ENCODE peak calls at places on chromosome 5, in ten cellular contexts. D, Y, K, I, O, N, J, B, T and Q are unnamed samples.

GRCh38 chr5:100496296-100496695 is 38.9 kb upstream of the FAM174A start:
- DNase-seq in N (no peak), J (no peak), I (peak), T (peak), K (no peak), Y (no peak), O (no peak), D (no peak), B (no peak), Q (no peak)

GRCh38 chr5:172579403-172579990 is 61.6 kb upstream of the NEURL1B start:
- DNase-seq in O (no peak), B (no peak), N (no peak), K (no peak), J (no peak), T (no peak), I (no peak), Y (no peak), D (no peak), Q (no peak)

GRCh38 chr5:73299017-73299630 is 126.1 kb downstream of the TMEM174 start:
- DNase-seq in T (no peak), I (peak), B (peak), K (no peak), J (no peak), D (no peak), N (no peak), O (no peak), Y (no peak), Q (no peak)

GRCh38 chr5:31237159-31237558 is 43.7 kb downstream of the CDH6 start:
- DNase-seq in N (no peak), D (no peak), I (peak), K (peak), B (no peak), Y (no peak), J (no peak), O (no peak), T (peak), Q (no peak)

GRCh38 chr5:176178789-176179188 is 59.4 kb upstream of the SIMC1 start:
- DNase-seq in N (no peak), O (no peak), Y (no peak), D (no peak), B (no peak), I (no peak), T (no peak), K (no peak), J (no peak), Q (no peak)

GRCh38 chr5:76114192-76114795 is 31.1 kb downstream of the SV2C start:
- DNase-seq in K (no peak), N (no peak), J (no peak), D (no peak), B (no peak), Y (no peak), T (no peak), I (no peak), O (peak), Q (no peak)

GRCh38 chr5:139647406-139648204 is 544 bp upstream of the CXXC5 start:
- DNase-seq in Y (no peak), J (no peak), O (peak), N (no peak), B (no peak), D (no peak), I (no peak), K (no peak), T (no peak), Q (no peak)

GRCh38 chr5:145937432-145938250 is 1.3 kb downstream of the SH3RF2 start:
- DNase-seq in I (no peak), Y (no peak), O (peak), T (peak), N (peak), K (no peak), J (no peak), D (no peak), B (no peak), Q (peak)

GRCh38 chr5:93583525-93583798 is 440 bp downstream of the NR2F1 start:
- DNase-seq in T (peak), O (no peak), D (no peak), J (no peak), K (peak), N (no peak), Y (no peak), B (no peak), I (no peak), Q (no peak)

GRCh38 chr5:108238936-108239887 is 142.7 kb downstream of the FBXL17 start:
- DNase-seq in J (no peak), N (peak), T (no peak), I (peak), Y (no peak), O (no peak), B (no peak), D (no peak), K (peak), Q (no peak)

GRCh38 chr5:150333400-150333799 is 24.1 kb upstream of the TCOF1 start:
- DNase-seq in K (no peak), O (no peak), T (no peak), I (no peak), J (no peak), N (no peak), B (no peak), Y (no peak), D (no peak), Q (no peak)

GRCh38 chr5:69217154-69217731 is 17.4 kb upstream of the CDK7 start:
- DNase-seq in K (no peak), J (no peak), N (no peak), I (no peak), B (peak), T (no peak), D (peak), O (no peak), Y (no peak), Q (no peak)

GRCh38 chr5:107815109-107815508 is 144.4 kb upstream of the EFNA5 start:
- DNase-seq in J (no peak), K (no peak), Y (no peak), T (no peak), N (no peak), I (no peak), O (no peak), B (no peak), D (no peak), Q (no peak)

GRCh38 chr5:158084292-158084691 is 225.3 kb upstream of the CLINT1 start:
- DNase-seq in K (no peak), O (no peak), D (no peak), J (no peak), B (no peak), I (peak), Y (no peak), T (no peak), N (no peak), Q (no peak)

GRCh38 chr5:176796411-176796810 is 13.9 kb upstream of the UNC5A start:
- DNase-seq in O (no peak), Y (no peak), K (peak), N (no peak), J (no peak), D (no peak), I (no peak), T (no peak), B (no peak), Q (no peak)

GRCh38 chr5:124193371-124193789 is 553.1 kb downstream of the ZNF608 start:
- DNase-seq in O (peak), B (no peak), Y (no peak), I (peak), J (no peak), N (peak), K (peak), D (no peak), T (peak), Q (no peak)

GRCh38 chr5:43685271-43685950 is 82.4 kb downstream of the NNT start:
- DNase-seq in O (no peak), I (peak), J (no peak), D (no peak), N (no peak), Y (no peak), B (no peak), T (peak), K (no peak), Q (no peak)

GRCh38 chr5:157463621-157464407 is 3.8 kb downstream of the NIPAL4 start:
- DNase-seq in B (no peak), K (no peak), Y (no peak), D (no peak), J (no peak), O (no peak), N (peak), T (peak), I (peak), Q (peak)

GRCh38 chr5:134240421-134240962 is 14.6 kb upstream of the PPP2CA start:
- DNase-seq in K (peak), I (peak), B (no peak), N (no peak), J (no peak), T (peak), O (peak), D (no peak), Y (no peak), Q (peak)

GRCh38 chr5:108369167-108369566 is 12.7 kb downstream of the FBXL17 start:
- DNase-seq in D (no peak), I (no peak), T (no peak), O (no peak), K (no peak), B (no peak), Y (no peak), J (no peak), N (no peak), Q (no peak)

GRCh38 chr5:142611154-142611553 is 74.7 kb downstream of the FGF1 start:
- DNase-seq in J (peak), Y (peak), B (peak), T (peak), I (peak), N (peak), K (peak), D (peak), O (peak), Q (no peak)

GRCh38 chr5:141716009-141716408 is 34.0 kb upstream of the ARAP3 start:
- DNase-seq in T (no peak), O (no peak), K (no peak), N (no peak), B (no peak), J (no peak), D (no peak), Y (no peak), I (no peak), Q (no peak)

GRCh38 chr5:123344819-123345426 is 78.3 kb downstream of the CEP120 start:
- DNase-seq in I (peak), J (no peak), O (peak), D (no peak), T (peak), Y (no peak), K (peak), N (no peak), B (no peak), Q (no peak)

GRCh38 chr5:120072054-120072453 is 392.0 kb upstream of the PRR16 start:
- DNase-seq in Y (no peak), K (no peak), D (no peak), J (no peak), N (no peak), O (no peak), I (no peak), B (no peak), T (no peak), Q (no peak)

GRCh38 chr5:53616939-53617549 is 56.6 kb downstream of the NDUFS4 start:
- DNase-seq in N (no peak), D (no peak), O (no peak), K (peak), T (peak), B (no peak), Y (no peak), I (no peak), J (no peak), Q (no peak)

GRCh38 chr5:27080147-27080546 is 41.8 kb upstream of the CDH9 start:
- DNase-seq in B (no peak), N (no peak), O (no peak), I (no peak), T (no peak), J (no peak), K (no peak), D (no peak), Y (no peak), Q (no peak)

GRCh38 chr5:168346417-168346816 is 55.0 kb downstream of the WWC1 start:
- DNase-seq in Y (no peak), O (peak), I (no peak), J (no peak), B (no peak), K (no peak), D (no peak), N (no peak), T (no peak), Q (no peak)

GRCh38 chr5:33675958-33676464 is 215.8 kb downstream of the ADAMTS12 start:
- DNase-seq in B (peak), N (no peak), D (no peak), O (no peak), Y (no peak), J (no peak), T (no peak), K (no peak), I (no peak), Q (no peak)

GRCh38 chr5:170719551-170719950 is 64.0 kb upstream of the GABRP start:
- DNase-seq in N (no peak), O (no peak), B (no peak), I (no peak), J (no peak), K (no peak), Y (no peak), T (no peak), D (no peak), Q (no peak)

GRCh38 chr5:145484195-145484594 is 350.9 kb downstream of the PRELID2 start:
- DNase-seq in B (no peak), N (peak), D (no peak), K (peak), O (no peak), T (peak), Y (no peak), J (no peak), I (peak), Q (peak)

GRCh38 chr5:137181685-137182084 is 317.4 kb downstream of the SPOCK1 start:
- DNase-seq in B (no peak), O (no peak), N (no peak), K (no peak), D (no peak), T (no peak), Y (no peak), I (no peak), J (no peak), Q (no peak)

GRCh38 chr5:8726383-8727036 is 819.4 kb downstream of the SEMA5A start:
- DNase-seq in T (no peak), N (no peak), Y (no peak), K (no peak), B (no peak), I (no peak), O (no peak), D (peak), J (no peak), Q (no peak)

GRCh38 chr5:115068239-115069086 is 101.2 kb downstream of the TRIM36 start:
- DNase-seq in B (peak), O (peak), T (peak), J (no peak), I (peak), N (peak), D (peak), K (peak), Y (no peak), Q (peak)

GRCh38 chr5:80782626-80783025 is 127.8 kb upstream of the DHFR start:
- DNase-seq in J (no peak), N (no peak), K (no peak), O (no peak), Y (no peak), I (no peak), T (no peak), B (no peak), D (no peak), Q (no peak)

GRCh38 chr5:80780024-80780423 is 125.2 kb upstream of the DHFR start:
- DNase-seq in B (no peak), T (no peak), Y (no peak), D (no peak), J (no peak), K (no peak), N (no peak), I (no peak), O (no peak), Q (no peak)

GRCh38 chr5:80780761-80781285 is 126.0 kb upstream of the DHFR start:
- DNase-seq in O (no peak), D (no peak), Y (no peak), N (no peak), K (no peak), I (no peak), J (no peak), B (no peak), T (no peak), Q (no peak)

GRCh38 chr5:80781356-80781755 is 126.6 kb upstream of the DHFR start:
- DNase-seq in J (no peak), D (no peak), B (no peak), I (peak), Y (no peak), N (peak), O (no peak), T (peak), K (peak), Q (no peak)

GRCh38 chr5:80777347-80778287 is 122.8 kb upstream of the DHFR start:
- DNase-seq in J (no peak), Y (no peak), O (no peak), T (no peak), K (no peak), D (no peak), B (no peak), I (no peak), N (no peak), Q (no peak)
- TF ChIP-seq CTCF in J (no peak), Y (no peak), O (no peak), T (no peak), K (no peak), D (no peak), B (no peak), I (no peak), N (no peak), Q (no peak)

DNA sequence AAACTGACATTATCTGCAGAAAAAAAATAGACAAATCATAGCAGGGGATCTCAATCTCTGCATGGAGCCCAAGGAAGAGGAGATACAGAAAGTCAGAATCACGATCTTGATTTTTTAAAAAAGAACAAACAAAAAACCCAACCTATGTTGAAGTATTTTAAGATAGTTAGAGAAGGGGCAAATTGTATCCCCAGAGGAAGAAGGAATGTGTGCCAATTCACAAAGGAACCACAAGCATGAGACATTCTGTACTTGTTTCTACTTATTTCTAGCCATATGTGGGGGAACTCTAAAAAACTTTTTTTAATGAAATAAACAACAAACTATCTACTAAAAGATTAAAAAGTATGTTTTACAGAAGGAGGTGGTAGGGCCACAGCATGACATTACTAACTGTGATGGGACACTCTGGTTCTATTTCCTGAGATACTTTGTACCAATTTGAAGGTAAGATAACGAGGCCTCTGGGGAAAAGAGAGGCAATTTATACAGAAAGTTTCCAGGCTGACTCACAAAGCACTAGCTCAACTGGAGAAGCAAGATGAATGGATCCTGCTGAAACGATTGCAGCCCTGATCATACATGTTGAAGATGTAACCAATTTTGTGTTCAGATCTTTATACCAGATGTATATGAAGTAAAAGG is 22.5 kb downstream of the RANBP3L start:
- DNase-seq in D (no peak), N (no peak), T (no peak), B (no peak), J (no peak), I (peak), O (no peak), K (peak), Y (no peak), Q (no peak)
- H3K4me3 ChIP-seq in D (no peak), N (no peak), T (no peak), B (no peak), J (no peak), I (no peak), O (no peak), K (no peak), Y (no peak), Q (no peak)

GRCh38 chr5:6943749-6944148 is 230.5 kb downstream of the TENT4A start:
- DNase-seq in K (no peak), Y (no peak), I (no peak), O (no peak), B (no peak), J (no peak), D (no peak), T (no peak), N (no peak), Q (no peak)

GRCh38 chr5:6950872-6951271 is 237.6 kb downstream of the TENT4A start:
- DNase-seq in N (no peak), Y (no peak), K (no peak), B (no peak), J (no peak), I (no peak), T (no peak), O (no peak), D (no peak), Q (no peak)

GRCh38 chr5:6948562-6948961 is 235.3 kb downstream of the TENT4A start:
- DNase-seq in N (no peak), D (no peak), J (no peak), K (no peak), B (no peak), Y (no peak), T (no peak), I (no peak), O (no peak), Q (no peak)

GRCh38 chr5:6950250-6950649 is 237.0 kb downstream of the TENT4A start:
- DNase-seq in B (no peak), K (no peak), O (no peak), N (no peak), I (no peak), Y (no peak), T (no peak), D (no peak), J (no peak), Q (no peak)

DNA sequence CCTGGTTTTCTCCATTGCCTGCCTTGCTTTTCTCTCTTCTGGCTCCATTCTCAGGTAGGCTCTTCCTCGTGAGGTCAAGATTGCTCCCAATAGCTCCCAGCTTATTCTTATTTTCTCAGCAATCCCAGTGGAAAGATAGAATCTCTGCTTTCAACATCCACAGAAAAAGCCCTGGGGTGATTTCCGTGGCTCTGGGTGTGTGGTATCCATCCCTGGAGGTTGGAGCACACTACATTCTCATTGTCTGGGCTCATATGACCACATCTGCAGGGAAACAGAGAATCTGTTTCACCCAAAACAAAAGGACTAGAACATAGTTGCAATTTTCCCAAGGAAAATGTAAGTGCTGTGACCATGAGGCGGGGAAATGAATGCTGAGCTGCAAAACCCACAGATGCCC is 236.0 kb downstream of the TENT4A start:
- DNase-seq in D (no peak), B (no peak), I (no peak), O (no peak), N (no peak), Y (no peak), K (no peak), J (no peak), T (no peak), Q (no peak)
- TF ChIP-seq CTCF in D (no peak), B (no peak), I (no peak), O (no peak), N (no peak), Y (no peak), K (no peak), J (no peak), T (no peak), Q (no peak)

GRCh38 chr5:148140846-148141245 is 27.5 kb upstream of the SPINK14 start:
- DNase-seq in D (no peak), K (no peak), O (no peak), Y (no peak), J (no peak), N (no peak), T (no peak), I (no peak), B (no peak), Q (no peak)
- H3K4me3 ChIP-seq in D (no peak), K (no peak), O (no peak), Y (no peak), J (no peak), N (no peak), T (no peak), I (no peak), B (no peak), Q (no peak)

DNA sequence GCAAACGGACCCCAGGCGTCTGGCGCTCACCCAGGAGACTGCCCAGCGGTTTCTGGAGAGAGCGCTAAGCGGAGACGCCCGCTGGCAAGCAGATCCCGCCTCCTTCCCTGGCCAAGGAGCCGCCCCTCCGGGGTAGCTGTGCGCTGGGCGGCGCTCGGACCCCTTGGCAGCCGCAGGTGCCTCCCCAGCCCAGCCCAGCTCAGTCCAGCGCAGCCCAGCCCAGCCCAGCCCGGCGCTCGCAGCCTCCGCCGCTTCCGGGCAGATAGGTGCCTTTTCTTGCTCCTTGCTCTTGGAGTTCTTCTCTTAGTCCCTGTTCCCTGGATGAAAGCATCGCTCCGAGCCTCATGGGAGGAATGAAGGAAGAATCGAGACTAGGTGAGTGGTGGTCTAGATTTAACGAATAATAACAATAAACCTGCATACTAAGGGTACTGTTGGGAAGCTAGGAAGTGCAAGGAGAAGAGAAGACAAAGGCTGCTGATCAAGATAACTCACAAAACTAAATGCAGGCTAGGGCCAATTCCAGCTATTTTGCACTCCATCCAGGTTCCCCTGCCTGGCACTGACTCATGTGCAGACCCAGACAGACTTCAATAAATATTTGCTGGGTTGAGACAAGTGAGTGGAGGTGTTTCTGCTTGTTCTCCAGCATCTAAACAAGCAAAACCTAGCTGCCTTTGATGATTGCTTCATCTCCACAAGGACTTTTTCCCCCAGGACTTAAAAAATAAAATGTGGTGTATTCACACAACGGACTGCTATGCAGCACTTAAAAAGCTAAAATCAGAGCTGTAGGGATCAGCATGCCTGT is at the start of gene STK32A:
- DNase-seq in Y (peak), O (peak), N (no peak), D (no peak), B (no peak), J (no peak), K (peak), T (no peak), I (peak), Q (no peak)
- TF ChIP-seq CTCF in Y (no peak), O (no peak), N (no peak), D (no peak), B (no peak), J (no peak), K (no peak), T (no peak), I (no peak), Q (peak)

GRCh38 chr5:96911139-96911538 is 24.7 kb upstream of the LNPEP start:
- DNase-seq in K (no peak), D (no peak), T (no peak), B (no peak), Y (no peak), O (no peak), I (no peak), N (no peak), J (no peak), Q (no peak)
- H3K4me3 ChIP-seq in K (no peak), D (no peak), T (no peak), B (no peak), Y (no peak), O (no peak), I (no peak), N (no peak), J (no peak), Q (no peak)